ENCODE peak calls at places on chromosomes 6 and 20, in five cellular contexts. H is CD8-positive, alpha-beta T cell; Q is fibroblast of the aortic adventitia; O is testis; L is glutamatergic neuron. B is an unnamed sample.

GRCh38 chr20:45080867-45081616 is 19.9 kb downstream of the KCNS1 start:
- DNase-seq in H (no peak), Q (no peak), O (no peak), L (no peak), B (no peak)

GRCh38 chr6:35486005-35486925 is 10.6 kb downstream of the TEAD3 start:
- DNase-seq in H (no peak), Q (peak; percentile 29), O (peak; percentile 84), L (peak; percentile 55), B (no peak)

GRCh38 chr20:33281550-33282146 is 1.4 kb upstream of the BPIFB1 start:
- DNase-seq in H (no peak), Q (no peak), O (no peak), L (no peak), B (no peak)

GRCh38 chr6:161882196-161882595 is 608.3 kb upstream of the AGPAT4 start:
- DNase-seq in H (no peak), Q (no peak), O (no peak), L (peak; percentile 34), B (no peak)

GRCh38 chr6:39792501-39793450 is 600 bp downstream of the DAAM2 start:
- DNase-seq in H (no peak), Q (no peak), O (no peak), L (no peak), B (no peak)

GRCh38 chr6:168128631-168129291 is 49.7 kb upstream of the FRMD1 start:
- DNase-seq in H (peak; percentile 42), Q (no peak), O (no peak), L (no peak), B (no peak)

GRCh38 chr6:53410508-53411258 is 61.9 kb upstream of the ELOVL5 start:
- DNase-seq in H (peak; percentile 72), Q (peak; percentile 56), O (peak; percentile 41), L (peak; percentile 38), B (peak; percentile 52)

GRCh38 chr6:158481612-158482473 is 78.0 kb upstream of the TMEM181 start:
- DNase-seq in H (no peak), Q (peak; percentile 55), O (no peak), L (no peak), B (no peak)

GRCh38 chr20:63441777-63442493 is 30.5 kb downstream of the KCNQ2 start:
- DNase-seq in H (peak; percentile 72), Q (peak; percentile 14), O (peak; percentile 74), L (peak; percentile 76), B (peak; percentile 81)

GRCh38 chr20:22799687-22800086 is 215.3 kb upstream of the FOXA2 start:
- DNase-seq in H (no peak), Q (no peak), O (no peak), L (no peak), B (no peak)

GRCh38 chr6:33578164-33578563 is 1.9 kb downstream of the BAK1 start:
- DNase-seq in H (no peak), Q (no peak), O (no peak), L (no peak), B (no peak)

GRCh38 chr20:36744243-36744642 is 1.6 kb downstream of the NDRG3 start:
- DNase-seq in H (no peak), Q (no peak), O (no peak), L (no peak), B (no peak)

GRCh38 chr6:50185006-50185405 is 135.3 kb upstream of the DEFB112 start:
- DNase-seq in H (no peak), Q (no peak), O (no peak), L (no peak), B (no peak)

GRCh38 chr6:163992701-163993100 is 578.2 kb downstream of the QKI start:
- DNase-seq in H (no peak), Q (no peak), O (no peak), L (no peak), B (no peak)

GRCh38 chr20:60624066-60624465 is 628.0 kb upstream of the CDH4 start:
- DNase-seq in H (no peak), Q (no peak), O (no peak), L (no peak), B (no peak)

GRCh38 chr6:113998811-113999210 is 27.9 kb upstream of the HDAC2 start:
- DNase-seq in H (no peak), Q (no peak), O (no peak), L (no peak), B (no peak)
- TF ChIP-seq CTCF in H (no peak), Q (no peak), O (no peak), L (no peak), B (no peak)

GRCh38 chr6:18596529-18596835 is 209.3 kb downstream of the RNF144B start:
- DNase-seq in H (no peak), Q (no peak), O (no peak), L (no peak), B (no peak)
- TF ChIP-seq CTCF in H (peak; percentile 61), Q (no peak), O (peak; percentile 21), L (peak; percentile 56), B (peak; percentile 4)

GRCh38 chr6:147772724-147773123 is 264.2 kb downstream of the SAMD5 start:
- DNase-seq in H (no peak), Q (no peak), O (no peak), L (no peak), B (no peak)

GRCh38 chr6:147770221-147770620 is 261.7 kb downstream of the SAMD5 start:
- DNase-seq in H (no peak), Q (no peak), O (no peak), L (no peak), B (no peak)

GRCh38 chr6:147776631-147777030 is 268.1 kb downstream of the SAMD5 start:
- DNase-seq in H (no peak), Q (no peak), O (no peak), L (no peak), B (no peak)

GRCh38 chr6:147779624-147780023 is 271.1 kb downstream of the SAMD5 start:
- DNase-seq in H (no peak), Q (no peak), O (no peak), L (no peak), B (no peak)

DNA sequence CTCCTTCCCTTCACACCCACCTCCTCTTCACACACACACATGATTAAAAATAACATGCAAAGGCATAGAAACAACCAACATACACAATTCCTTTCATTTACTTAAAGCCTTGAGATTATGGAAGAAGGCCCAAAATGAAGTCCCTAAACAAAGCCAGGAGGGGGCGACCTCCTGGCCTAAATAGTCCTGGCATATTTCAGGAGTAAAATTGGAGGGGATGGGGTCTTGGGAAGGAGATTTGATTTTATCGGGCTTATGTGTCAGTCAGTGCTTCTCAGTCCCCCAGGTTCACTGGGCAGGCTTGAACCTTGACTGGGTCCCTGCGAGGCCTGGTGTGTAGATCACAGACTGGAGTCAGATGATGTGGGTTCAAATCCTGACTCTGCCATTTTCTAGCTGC is 266.4 kb downstream of the SAMD5 start:
- DNase-seq in H (no peak), Q (no peak), O (no peak), L (no peak), B (no peak)
- TF ChIP-seq CTCF in H (no peak), Q (no peak), O (no peak), L (peak; percentile 44), B (no peak)

GRCh38 chr6:9620687-9621086 is 794.2 kb downstream of the TFAP2A start:
- DNase-seq in H (no peak), Q (peak; percentile 13), O (no peak), L (no peak), B (no peak)
- TF ChIP-seq CTCF in H (no peak), Q (no peak), O (no peak), L (no peak), B (no peak)

GRCh38 chr6:56699066-56699654 is 56.5 kb upstream of the DST start:
- DNase-seq in H (no peak), Q (peak; percentile 70), O (no peak), L (no peak), B (peak; percentile 20)
- TF ChIP-seq CTCF in H (no peak), Q (peak; percentile 44), O (peak; percentile 52), L (no peak), B (peak; percentile 50)

DNA sequence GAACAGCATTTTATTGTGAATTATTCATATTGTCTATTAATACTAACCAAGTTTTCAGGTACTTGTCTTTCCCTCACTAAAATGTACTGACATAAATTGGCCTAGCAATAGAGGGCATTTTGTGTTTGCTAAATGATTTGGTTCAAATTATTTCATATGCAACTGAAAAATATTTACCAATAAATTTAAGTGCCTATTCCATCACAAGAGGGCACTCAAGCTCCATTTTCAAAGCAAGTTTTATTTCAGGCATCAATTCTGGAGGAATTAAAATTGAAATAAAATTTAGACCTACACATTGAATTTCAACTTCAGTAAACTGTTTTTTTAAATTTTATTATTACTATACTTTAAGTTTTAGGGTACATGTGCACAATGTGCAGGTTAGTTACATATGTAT is 114.3 kb upstream of the SYNCRIP start:
- DNase-seq in H (no peak), Q (peak; percentile 72), O (no peak), L (no peak), B (no peak)
- TF ChIP-seq CTCF in H (no peak), Q (peak; percentile 58), O (peak; percentile 43), L (peak; percentile 38), B (peak; percentile 38)

GRCh38 chr6:96897396-96898240 is at the start of gene NDUFAF4:
- DNase-seq in H (peak; percentile 96), Q (peak; percentile 92), O (peak; percentile 98), L (peak; percentile 98), B (peak; percentile 91)

GRCh38 chr6:96898241-96898851 is 655 bp upstream of the NDUFAF4 start:
- DNase-seq in H (no peak), Q (peak; percentile 47), O (no peak), L (no peak), B (peak; percentile 6)

GRCh38 chr6:96900873-96901272 is 3.2 kb upstream of the NDUFAF4 start:
- DNase-seq in H (no peak), Q (no peak), O (no peak), L (no peak), B (no peak)

GRCh38 chr6:96899599-96899998 is 1.9 kb upstream of the NDUFAF4 start:
- DNase-seq in H (no peak), Q (no peak), O (no peak), L (no peak), B (no peak)

DNA sequence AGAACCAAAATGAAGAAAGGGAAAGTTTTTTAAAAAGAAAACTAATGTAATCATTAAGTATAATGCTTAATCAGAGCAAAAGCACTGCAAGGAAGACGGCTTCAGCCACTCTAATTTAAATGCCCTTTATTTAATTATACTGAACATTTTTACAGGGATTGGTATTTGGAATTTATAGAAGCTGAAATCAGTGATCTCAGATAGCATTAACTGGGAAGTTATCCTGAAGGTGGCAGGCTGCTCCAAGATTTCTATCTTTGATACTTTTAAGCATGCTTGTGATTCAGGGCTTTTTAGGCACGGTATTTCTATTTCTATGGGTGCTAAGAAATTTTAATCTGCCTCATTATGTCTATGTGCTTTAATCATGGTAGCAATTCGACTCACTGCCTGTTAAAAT is 1.3 kb upstream of the NDUFAF4 start:
- DNase-seq in H (no peak), Q (peak; percentile 76), O (peak; percentile 61), L (no peak), B (peak; percentile 19)
- TF ChIP-seq CTCF in H (no peak), Q (peak; percentile 55), O (peak; percentile 39), L (no peak), B (peak; percentile 30)

GRCh38 chr6:90860822-90861601 is 274.1 kb upstream of the MAP3K7 start:
- DNase-seq in H (no peak), Q (no peak), O (no peak), L (no peak), B (no peak)
- TF ChIP-seq CTCF in H (no peak), Q (no peak), O (no peak), L (no peak), B (peak; percentile 30)

GRCh38 chr20:42267793-42268381 is 649.7 kb upstream of the CHD6 start:
- DNase-seq in H (no peak), Q (no peak), O (no peak), L (no peak), B (no peak)
- TF ChIP-seq CTCF in H (no peak), Q (no peak), O (no peak), L (no peak), B (no peak)